ENCODE peak calls at places on chromosomes 7 and 10, in six cellular contexts. B is retinal pigment epithelial cell, F is H9, H is mucosa of descending colon, Y is astrocyte of the spinal cord, W is GM10248. E is an unnamed sample.

GRCh38 chr7:99652671-99653070 is 27.1 kb downstream of the CYP3A5 start:
- DNase-seq in W (no peak), H (no peak), F (no peak), B (no peak), Y (no peak), E (no peak)

GRCh38 chr10:15084502-15084922 is 4.1 kb downstream of the ACBD7 start:
- DNase-seq in W (no peak), Y (peak; percentile 97), B (peak; percentile 96), H (no peak), F (peak; percentile 69), E (no peak)

GRCh38 chr7:20064974-20065862 is 152.0 kb downstream of the MACC1 start:
- DNase-seq in W (peak; percentile 41), B (peak; percentile 93), Y (peak; percentile 95), F (no peak), H (no peak), E (no peak)

GRCh38 chr7:3832199-3832598 is 531.1 kb downstream of the SDK1 start:
- DNase-seq in F (no peak), B (no peak), H (no peak), Y (no peak), W (no peak), E (no peak)

GRCh38 chr10:70494966-70495365 is 16.4 kb downstream of the PALD1 start:
- DNase-seq in B (no peak), W (no peak), F (no peak), H (no peak), Y (no peak), E (no peak)

GRCh38 chr7:157520249-157520648 is 183.4 kb downstream of the DNAJB6 start:
- DNase-seq in F (peak; percentile 17), H (no peak), B (no peak), Y (no peak), W (no peak), E (no peak)

GRCh38 chr10:102776779-102777417 is 33.1 kb downstream of the WBP1L start:
- DNase-seq in Y (peak; percentile 99), F (peak; percentile 83), B (peak; percentile 99), H (no peak), W (no peak), E (peak; percentile 61)

GRCh38 chr10:128540806-128541739 is 414.9 kb upstream of the MKI67 start:
- DNase-seq in Y (no peak), H (peak; percentile 74), W (no peak), B (no peak), F (peak; percentile 92), E (peak; percentile 36)

GRCh38 chr7:155225516-155225915 is 72.2 kb upstream of the INSIG1 start:
- DNase-seq in F (no peak), B (no peak), H (no peak), W (no peak), Y (no peak), E (no peak)

GRCh38 chr7:128672927-128673517 is 930 bp downstream of the GARIN1A start:
- DNase-seq in F (peak; percentile 80), Y (peak; percentile 34), H (no peak), B (no peak), W (peak; percentile 46), E (peak; percentile 23)

GRCh38 chr7:6385110-6385792 is 62.5 kb downstream of the DAGLB start:
- DNase-seq in H (peak; percentile 8), B (peak; percentile 94), Y (peak; percentile 94), W (no peak), F (no peak), E (no peak)

GRCh38 chr10:101070098-101070497 is 8.3 kb downstream of the KAZALD1 start:
- DNase-seq in F (no peak), Y (no peak), B (no peak), H (peak; percentile 52), W (no peak), E (no peak)

GRCh38 chr7:30923774-30924413 is 12.2 kb downstream of the AQP1 start:
- DNase-seq in Y (no peak), F (peak; percentile 22), W (no peak), H (no peak), B (no peak), E (no peak)

GRCh38 chr10:93039721-93040120 is 20.9 kb upstream of the CYP26C1 start:
- DNase-seq in W (peak; percentile 66), Y (peak; percentile 43), H (no peak), B (no peak), F (peak; percentile 58), E (no peak)

GRCh38 chr10:52653510-52653909 is 119.1 kb downstream of the MBL2 start:
- DNase-seq in Y (no peak), F (no peak), W (no peak), B (no peak), H (no peak), E (no peak)

GRCh38 chr10:103367379-103367781 is 396 bp upstream of the TAF5 start:
- DNase-seq in H (no peak), Y (no peak), B (no peak), W (peak; percentile 20), F (no peak), E (no peak)

GRCh38 chr7:6640246-6640721 is 3.2 kb downstream of the ZNF316 start:
- DNase-seq in F (peak; percentile 95), Y (peak; percentile 17), W (no peak), H (no peak), B (no peak), E (no peak)

GRCh38 chr10:102916173-102916572 is 1.9 kb upstream of the CNNM2 start:
- DNase-seq in F (peak; percentile 25), H (no peak), B (no peak), W (no peak), Y (no peak), E (no peak)

GRCh38 chr10:43816351-43817321 is 168.0 kb upstream of the ZNF32 start:
- DNase-seq in B (no peak), Y (peak; percentile 53), F (no peak), W (peak; percentile 59), H (peak; percentile 42), E (no peak)

GRCh38 chr7:26958834-26959233 is 94.4 kb upstream of the SKAP2 start:
- DNase-seq in H (no peak), B (no peak), F (no peak), W (no peak), Y (peak; percentile 80), E (no peak)

GRCh38 chr10:44995914-44996633 is 4.6 kb upstream of the ZNF22 start:
- DNase-seq in H (no peak), W (no peak), F (no peak), Y (peak; percentile 76), B (no peak), E (no peak)

GRCh38 chr10:51857326-51857725 is 157.9 kb upstream of the CSTF2T start:
- DNase-seq in H (no peak), B (no peak), F (no peak), Y (no peak), W (no peak), E (no peak)

GRCh38 chr10:110363572-110364411 is 59.1 kb upstream of the SMNDC1 start:
- DNase-seq in F (no peak), W (no peak), Y (no peak), B (no peak), H (peak; percentile 52), E (no peak)

GRCh38 chr7:84182301-84182700 is 12.3 kb downstream of the SEMA3A start:
- DNase-seq in Y (no peak), B (no peak), F (no peak), H (no peak), W (no peak), E (no peak)

GRCh38 chr10:8034666-8035640 is 19.5 kb upstream of the GATA3 start:
- DNase-seq in H (no peak), W (peak; percentile 10), B (peak; percentile 69), F (no peak), Y (no peak), E (no peak)

GRCh38 chr7:20220293-20220755 is 3.1 kb upstream of the MACC1 start:
- DNase-seq in B (no peak), F (no peak), H (no peak), W (no peak), Y (no peak), E (no peak)

GRCh38 chr10:43865275-43866135 is 216.8 kb upstream of the ZNF32 start:
- DNase-seq in H (no peak), F (no peak), B (no peak), W (no peak), Y (no peak), E (no peak)

GRCh38 chr10:103416436-103417147 is 20.2 kb downstream of the PDCD11 start:
- DNase-seq in Y (peak; percentile 50), B (no peak), F (no peak), W (peak; percentile 61), H (peak; percentile 31), E (peak; percentile 40)

GRCh38 chr7:51028128-51028830 is 245.6 kb upstream of the GRB10 start:
- DNase-seq in W (no peak), H (no peak), B (no peak), Y (no peak), F (no peak), E (no peak)

GRCh38 chr10:12782537-12782936 is 219.0 kb downstream of the CCDC3 start:
- DNase-seq in H (peak; percentile 45), W (peak; percentile 53), Y (no peak), B (no peak), F (peak; percentile 60), E (peak; percentile 36)

GRCh38 chr10:31020128-31020527 is 11.5 kb downstream of the ZNF438 start:
- DNase-seq in F (no peak), H (no peak), B (no peak), Y (no peak), W (no peak), E (no peak)

DNA sequence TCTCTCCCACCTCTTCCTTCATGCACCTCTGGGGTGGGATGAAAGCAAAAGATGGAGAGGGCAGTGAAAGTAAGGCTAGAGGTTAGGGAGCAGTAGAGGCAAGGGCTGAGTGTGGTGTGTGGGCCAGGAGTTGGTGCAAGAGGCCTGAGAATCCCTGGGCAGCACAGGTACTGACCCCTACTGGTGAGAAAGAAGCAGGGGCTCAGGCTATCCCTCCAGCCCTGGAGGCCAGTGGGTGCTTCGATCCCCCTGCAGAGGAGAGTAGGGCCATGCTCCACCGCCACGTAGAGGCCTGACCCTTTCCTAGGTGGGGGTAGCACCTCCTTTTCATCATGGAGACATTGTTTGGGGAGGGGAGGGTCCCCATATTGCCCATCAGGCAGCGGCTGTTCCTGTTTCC is 9.8 kb downstream of the CDHR1 start:
- DNase-seq in Y (no peak), W (peak; percentile 74), H (no peak), F (peak; percentile 67), B (no peak), E (no peak)
- TF ChIP-seq CTCF in Y (peak; percentile 35), W (peak; percentile 59), H (peak; percentile 10), F (peak; percentile 83), B (peak; percentile 65), E (peak; percentile 39)

GRCh38 chr7:1745018-1745532 is 75.0 kb downstream of the ELFN1 start:
- DNase-seq in H (no peak), W (no peak), Y (no peak), B (no peak), F (no peak), E (no peak)
- TF ChIP-seq CTCF in H (no peak), W (no peak), Y (no peak), B (no peak), F (no peak), E (no peak)

GRCh38 chr7:520503-521161 is 986 bp upstream of the PDGFA start:
- DNase-seq in H (peak; percentile 68), W (no peak), F (peak; percentile 64), Y (no peak), B (no peak), E (no peak)
- TF ChIP-seq CTCF in H (no peak), W (peak; percentile 23), F (no peak), Y (peak; percentile 10), B (no peak), E (no peak)

DNA sequence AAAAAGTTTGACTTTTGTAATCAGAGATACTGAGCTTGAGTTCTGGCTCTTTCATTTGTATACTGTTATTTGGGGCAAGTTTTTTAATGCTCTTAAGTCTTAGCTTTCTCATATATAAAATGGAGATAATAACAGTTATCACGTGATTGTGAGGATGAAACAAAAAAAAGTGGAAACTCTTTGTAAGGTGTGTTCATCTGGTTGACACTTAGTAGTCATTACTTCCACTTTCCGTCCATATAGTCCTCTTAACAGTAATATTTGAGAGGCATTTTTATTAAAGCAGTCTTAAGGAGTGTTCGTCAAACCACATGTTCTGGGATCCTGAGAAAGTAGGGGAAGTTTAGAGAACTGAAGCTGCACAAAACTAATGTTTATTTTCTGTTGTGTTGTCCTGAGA is 65.6 kb downstream of the PTEN start:
- DNase-seq in F (no peak), H (no peak), Y (no peak), W (no peak), B (no peak), E (no peak)
- TF ChIP-seq CTCF in F (no peak), H (no peak), Y (no peak), W (no peak), B (no peak), E (no peak)

E was measured in neural crest cell.